ENCODE peak calls at places on chromosomes 4 and X, in five cellular contexts. J, Y, G, V and P are unnamed samples.
A peak's percentile ranks its signal among the peaks of the same experiment; 100 is the strongest.

GRCh38 chrX:9342581-9343051 is 122.2 kb upstream of the TBL1X start:
- DNase-seq in Y (peak; percentile 80), J (peak; percentile 92), G (no peak), V (peak; percentile 87), P (no peak)

GRCh38 chr4:180449395-180449956 is 1793.7 kb upstream of the TENM3 start:
- DNase-seq in G (no peak), J (peak; percentile 55), V (no peak), Y (no peak), P (no peak)

GRCh38 chr4:103934178-103934789 is 214.5 kb upstream of the TACR3 start:
- DNase-seq in V (no peak), Y (no peak), J (peak; percentile 75), G (no peak), P (no peak)

GRCh38 chr4:138438608-138439007 is 196.5 kb upstream of the SLC7A11 start:
- DNase-seq in V (no peak), Y (no peak), J (no peak), G (no peak), P (no peak)

GRCh38 chr4:102687373-102687981 is 73.3 kb downstream of the MANBA start:
- DNase-seq in Y (no peak), G (no peak), J (no peak), V (no peak), P (no peak)

GRCh38 chrX:107805179-107805578 is 20.5 kb upstream of the MID2 start:
- DNase-seq in V (no peak), G (no peak), J (no peak), Y (no peak), P (no peak)

GRCh38 chr4:55030606-55031005 is 94.8 kb downstream of the KDR start:
- DNase-seq in V (no peak), Y (no peak), G (no peak), J (no peak), P (no peak)

GRCh38 chr4:119130365-119131065 is 5.1 kb upstream of the MYOZ2 start:
- DNase-seq in G (no peak), J (no peak), Y (no peak), V (no peak), P (no peak)

GRCh38 chr4:128856246-128856645 is 46.7 kb downstream of the JADE1 start:
- DNase-seq in V (no peak), J (no peak), Y (no peak), G (no peak), P (no peak)

GRCh38 chrX:13750204-13750603 is 15.7 kb downstream of the OFD1 start:
- DNase-seq in V (no peak), Y (no peak), G (no peak), J (peak; percentile 40), P (no peak)

GRCh38 chr4:76626686-76627465 is 191.8 kb downstream of the SHROOM3 start:
- DNase-seq in V (no peak), J (no peak), Y (no peak), G (no peak), P (no peak)
- TF ChIP-seq CTCF in V (no peak), J (peak; percentile 50), Y (no peak), G (peak; percentile 42), P (no peak)

DNA sequence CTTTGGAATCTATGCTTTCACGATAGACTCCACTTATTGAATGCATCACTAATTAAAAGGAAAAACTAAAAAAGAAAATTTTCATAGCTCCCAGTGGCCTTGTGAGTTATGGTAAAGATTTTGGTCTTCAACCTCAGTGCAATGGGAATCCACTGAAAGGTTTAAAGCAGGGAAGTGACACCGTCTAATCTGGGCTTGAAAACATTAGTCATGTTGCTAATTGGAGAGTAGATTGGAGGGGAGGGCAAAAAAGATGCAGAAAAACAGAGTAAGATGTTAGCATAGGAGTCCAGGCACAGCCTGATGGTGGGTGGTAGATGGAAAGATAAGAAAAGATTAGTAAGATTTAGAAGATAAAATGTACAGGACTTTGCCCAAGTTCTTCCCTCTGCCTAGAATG is 633.1 kb upstream of the FTHL17 start:
- DNase-seq in Y (no peak), J (no peak), G (no peak), V (no peak), P (no peak)
- H3K27me3 ChIP-seq in Y (no peaks in the 10 kb centered on the region), J (no peaks in the 10 kb centered on the region), G (no peaks in the 10 kb centered on the region), V (no peaks in the 10 kb centered on the region), P (no peaks in the 10 kb centered on the region)

GRCh38 chr4:43471950-43472349 is 579.4 kb downstream of the GRXCR1 start:
- DNase-seq in Y (no peak), V (no peak), G (no peak), J (no peak), P (no peak)
- TF ChIP-seq CTCF in Y (no peak), V (no peak), G (peak; percentile 15), J (no peak), P (no peak)

GRCh38 chrX:19121898-19122640 is at the start of gene ADGRG2:
- DNase-seq in V (peak; percentile 31), Y (peak; percentile 47), J (peak; percentile 55), G (no peak), P (no peak)

GRCh38 chrX:19122641-19123009 is 357 bp upstream of the ADGRG2 start:
- DNase-seq in J (peak; percentile 2), G (no peak), Y (no peak), V (no peak), P (no peak)

DNA sequence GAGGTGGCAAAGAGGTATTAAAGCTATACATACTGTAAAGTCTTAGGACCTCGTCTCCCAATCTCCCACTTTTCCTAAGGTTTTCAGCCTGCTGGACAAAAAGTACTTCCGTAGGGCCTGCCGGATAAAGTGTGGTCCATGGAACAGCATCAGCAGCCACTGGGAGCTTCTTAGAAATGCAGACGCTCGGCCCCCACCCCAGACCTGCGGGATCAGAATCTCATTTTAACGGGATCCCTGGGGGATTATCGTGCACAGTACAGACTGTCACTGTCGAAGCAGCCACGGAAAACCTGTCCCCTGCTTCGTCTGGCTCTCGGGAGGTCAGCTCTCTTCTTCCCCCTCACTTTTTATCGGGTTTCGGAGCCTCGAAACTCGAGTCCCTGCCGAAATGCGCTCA is 802 bp downstream of the ADGRG2 start:
- DNase-seq in J (no peak), V (no peak), G (no peak), Y (no peak), P (no peak)
- H3K27me3 ChIP-seq in J (peaks cover 50% of the 10 kb centered on the region), V (peaks cover 12% of the 10 kb centered on the region), G (peaks cover 30% of the 10 kb centered on the region), Y (peaks cover 67% of the 10 kb centered on the region), P (peaks cover 10% of the 10 kb centered on the region)

DNA sequence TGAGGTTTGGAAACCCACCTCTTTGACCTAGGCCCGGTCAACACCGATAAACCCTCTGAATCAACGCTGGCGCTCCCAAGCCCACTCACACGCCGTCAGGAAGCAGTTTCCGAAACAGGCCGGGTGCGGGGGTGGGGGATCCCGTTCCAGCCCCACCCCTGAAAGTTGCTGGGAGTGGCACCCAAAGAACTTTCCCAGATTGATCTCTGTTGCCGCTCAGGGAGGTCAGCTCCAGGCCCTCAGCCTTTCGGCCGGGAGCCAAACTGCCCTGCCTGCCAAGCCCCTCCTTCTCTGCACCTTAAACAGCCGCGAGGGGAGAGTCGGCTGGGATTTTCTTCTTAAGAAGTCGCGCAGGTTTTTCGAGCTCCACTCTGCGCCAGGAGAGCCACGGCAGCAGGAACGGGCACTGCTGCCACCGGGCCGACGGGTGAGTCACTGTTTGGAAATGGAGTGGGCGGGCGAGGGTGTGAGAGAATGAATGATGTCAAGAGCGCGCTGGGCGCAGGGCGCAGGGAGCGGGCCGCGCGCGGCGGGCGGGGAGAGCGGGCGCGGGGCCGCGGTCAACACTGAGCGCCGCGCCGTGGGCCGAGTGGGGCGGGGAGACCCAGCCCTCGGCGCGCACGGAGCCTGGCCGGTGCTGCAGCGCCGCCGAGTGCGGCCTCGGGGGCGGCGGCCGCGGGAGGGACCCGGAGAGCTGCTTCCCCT is at the start of gene SGMS2:
- DNase-seq in G (peak; percentile 64), V (peak; percentile 94), J (peak; percentile 66), Y (peak; percentile 91), P (peak; percentile 41)
- TF ChIP-seq CTCF in G (no peak), V (no peak), J (no peak), Y (no peak), P (no peak)

GRCh38 chrX:644304-645023 is 13.9 kb downstream of the SHOX start:
- DNase-seq in G (no peak), J (no peak), Y (no peak), V (no peak), P (no peak)

GRCh38 chrX:640641-641040 is 10.1 kb downstream of the SHOX start:
- DNase-seq in V (no peak), G (no peak), J (no peak), Y (no peak), P (no peak)

GRCh38 chrX:642436-643210 is 12.0 kb downstream of the SHOX start:
- DNase-seq in J (no peak), V (no peak), G (no peak), Y (no peak), P (no peak)

GRCh38 chrX:643911-644303 is 13.3 kb downstream of the SHOX start:
- DNase-seq in Y (no peak), V (no peak), G (no peak), J (no peak), P (no peak)

GRCh38 chrX:641671-642435 is 11.3 kb downstream of the SHOX start:
- DNase-seq in Y (no peak), G (no peak), J (no peak), V (no peak), P (no peak)
- H3K27me3 ChIP-seq in Y (peaks cover 84% of the 10 kb centered on the region), G (peaks cover 37% of the 10 kb centered on the region), J (peaks cover 100% of the 10 kb centered on the region), V (peaks cover 51% of the 10 kb centered on the region), P (no peaks in the 10 kb centered on the region)

DNA sequence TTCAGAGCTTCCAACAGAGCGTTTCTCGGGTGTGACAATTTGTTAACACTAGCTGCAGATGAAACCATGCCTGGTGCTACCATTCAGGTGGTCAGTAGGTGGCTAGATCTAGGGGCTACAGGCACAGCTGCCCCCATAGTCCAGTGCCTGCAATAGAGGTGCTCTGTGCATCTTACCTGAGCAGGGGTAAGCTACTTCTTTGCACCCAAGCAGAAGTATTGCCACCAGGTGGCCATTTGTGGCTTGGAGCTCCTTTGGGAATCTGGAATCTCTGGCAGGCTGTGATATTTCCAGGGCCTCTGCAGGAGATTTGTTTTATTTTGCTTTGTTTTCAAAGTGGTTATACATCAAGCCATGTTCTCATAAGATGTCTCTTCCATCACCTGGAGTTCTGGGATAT is 170.7 kb upstream of the PUDP start:
- DNase-seq in G (no peak), V (no peak), Y (no peak), J (no peak), P (no peak)
- TF ChIP-seq CTCF in G (peak; percentile 25), V (no peak), Y (no peak), J (no peak), P (peak; percentile 8)

DNA sequence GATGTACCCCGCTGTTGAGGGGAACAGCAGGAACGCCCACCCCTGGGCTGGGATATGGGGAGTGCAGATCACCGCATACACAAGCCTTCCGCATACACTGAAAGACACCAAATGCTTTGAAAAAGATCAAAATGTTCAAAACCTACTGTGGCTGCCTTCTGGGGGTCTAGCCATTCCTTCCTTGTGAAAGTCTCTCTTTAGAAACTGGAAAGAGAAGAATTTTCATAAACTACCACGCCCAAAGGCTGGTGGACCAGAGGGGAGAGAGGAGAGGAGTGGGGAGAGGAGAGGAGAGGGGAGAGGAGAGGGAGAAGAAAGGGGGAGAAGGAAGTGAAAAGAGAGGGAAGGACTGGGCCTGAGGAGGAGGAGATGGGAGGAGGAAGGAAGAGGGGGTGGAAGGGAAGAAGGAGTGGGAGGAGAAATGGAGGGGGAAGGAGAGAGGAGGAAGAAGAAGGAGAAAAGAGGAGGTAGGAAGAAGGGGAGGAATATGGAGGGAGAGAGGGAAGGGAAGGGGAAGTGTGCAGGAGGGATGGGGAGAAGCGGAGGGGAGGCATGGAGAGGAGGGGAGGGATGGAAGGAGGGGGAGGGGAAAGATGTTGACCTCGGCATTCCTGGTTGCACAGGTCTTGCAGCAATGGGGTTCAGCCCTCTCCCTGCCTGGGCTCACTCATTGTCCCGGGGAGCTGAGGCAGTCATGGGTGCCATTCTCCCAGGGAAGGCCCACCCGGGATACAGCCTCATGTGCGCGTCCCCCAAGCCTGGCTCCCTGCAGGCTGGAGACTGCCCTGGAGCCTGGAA is 5.5 kb upstream of the HMX1 start:
- DNase-seq in V (no peak), J (no peak), G (no peak), Y (no peak), P (no peak)
- H3K27me3 ChIP-seq in V (peaks cover 31% of the 10 kb centered on the region), J (peaks cover 100% of the 10 kb centered on the region), G (peaks cover 69% of the 10 kb centered on the region), Y (peaks cover 74% of the 10 kb centered on the region), P (peaks cover 30% of the 10 kb centered on the region)